ENCODE peak calls at places on chromosomes 5 and 9, in four cellular contexts. K is brain microvascular endothelial cell, J is adrenal gland, L is HepG2. P is an unnamed sample.
A peak's percentile ranks its signal among the peaks of the same experiment; 100 is the strongest.

GRCh38 chr5:163571755-163572154 is 66.3 kb downstream of the MAT2B start:
- DNase-seq in K (peak; percentile 20), J (no peak), L (no peak), P (no peak)

GRCh38 chr9:129027685-129028191 is 393 bp downstream of the SH3GLB2 start:
- DNase-seq in K (no peak), J (no peak), L (peak; percentile 24), P (peak; percentile 45)

GRCh38 chr5:76299592-76299991 is 103.5 kb upstream of the IQGAP2 start:
- DNase-seq in K (no peak), J (no peak), L (no peak), P (no peak)

GRCh38 chr5:112586596-112587062 is 151.1 kb upstream of the APC start:
- DNase-seq in K (no peak), J (no peak), L (peak; percentile 58), P (no peak)

GRCh38 chr9:76624381-76625048 is 139.7 kb upstream of the PCA3 start:
- DNase-seq in K (no peak), J (no peak), L (no peak), P (no peak)

GRCh38 chr5:147369742-147370374 is 135.0 kb downstream of the STK32A start:
- DNase-seq in K (no peak), J (no peak), L (no peak), P (no peak)

GRCh38 chr5:77563475-77563874 is 71.4 kb upstream of the WDR41 start:
- DNase-seq in K (no peak), J (no peak), L (no peak), P (no peak)

GRCh38 chr5:17216176-17216973 is 1.1 kb upstream of the BASP1 start:
- DNase-seq in K (peak; percentile 79), J (peak; percentile 77), L (peak; percentile 42), P (peak; percentile 83)

GRCh38 chr9:98226516-98226915 is 28.9 kb downstream of the TBC1D2 start:
- DNase-seq in K (no peak), J (no peak), L (peak; percentile 76), P (no peak)

GRCh38 chr9:73380411-73380810 is 228.7 kb downstream of the ANXA1 start:
- DNase-seq in K (no peak), J (no peak), L (no peak), P (no peak)

GRCh38 chr9:98807811-98808195 is 333 bp downstream of the GALNT12 start:
- DNase-seq in K (no peak), J (no peak), L (no peak), P (no peak)

GRCh38 chr9:28882528-28882927 is 1309.2 kb upstream of the C9orf72 start:
- DNase-seq in K (no peak), J (no peak), L (no peak), P (no peak)

GRCh38 chr5:132468665-132469379 is 21.8 kb downstream of the IRF1 start:
- DNase-seq in K (no peak), J (no peak), L (no peak), P (peak; percentile 4)

GRCh38 chr9:4792054-4792571 is 631 bp upstream of the RCL1 start:
- DNase-seq in K (no peak), J (peak; percentile 21), L (no peak), P (no peak)

GRCh38 chr5:176541338-176542134 is 4.3 kb upstream of the RNF44 start:
- DNase-seq in K (no peak), J (no peak), L (peak; percentile 65), P (no peak)

GRCh38 chr9:110058304-110058953 is 149.5 kb downstream of the C9orf152 start:
- DNase-seq in K (peak; percentile 39), J (peak; percentile 61), L (peak; percentile 53), P (peak; percentile 11)

GRCh38 chr5:173513521-173513991 is 102.9 kb downstream of the BOD1 start:
- DNase-seq in K (peak; percentile 60), J (no peak), L (no peak), P (no peak)

GRCh38 chr9:135341612-135342169 is 137.9 kb upstream of the PPP1R26 start:
- DNase-seq in K (no peak), J (no peak), L (no peak), P (peak; percentile 30)

GRCh38 chr5:63439537-63439936 is 522.7 kb downstream of the HTR1A start:
- DNase-seq in K (no peak), J (no peak), L (no peak), P (no peak)

GRCh38 chr5:103561670-103562069 is 919 bp downstream of the NUDT12 start:
- DNase-seq in K (no peak), J (no peak), L (no peak), P (no peak)

GRCh38 chr5:32136342-32136741 is 37.8 kb downstream of the GOLPH3 start:
- DNase-seq in K (no peak), J (no peak), L (peak; percentile 19), P (no peak)

GRCh38 chr9:16337322-16338029 is 533.0 kb downstream of the BNC2 start:
- DNase-seq in K (peak; percentile 90), J (peak; percentile 38), L (no peak), P (no peak)

GRCh38 chr5:173753307-173754168 is 134.6 kb upstream of the CPEB4 start:
- DNase-seq in K (no peak), J (peak; percentile 67), L (peak; percentile 82), P (no peak)

GRCh38 chr9:70257991-70258691 is 637 bp upstream of the SMC5 start:
- DNase-seq in K (peak; percentile 34), J (peak; percentile 26), L (peak; percentile 26), P (peak; percentile 33)

GRCh38 chr9:133547116-133547515 is 12.6 kb downstream of the ADAMTSL2 start:
- DNase-seq in K (no peak), J (no peak), L (no peak), P (no peak)

GRCh38 chr5:28766565-28767158 is 1728.3 kb upstream of the CDH9 start:
- DNase-seq in K (peak; percentile 36), J (peak; percentile 26), L (peak; percentile 18), P (no peak)

GRCh38 chr5:59893436-59894227 is at the start of gene PDE4D:
- DNase-seq in K (peak; percentile 49), J (peak; percentile 65), L (no peak), P (peak; percentile 57)

GRCh38 chr5:10364186-10364689 is 10.7 kb downstream of the MARCHF6 start:
- DNase-seq in K (no peak), J (no peak), L (peak; percentile 14), P (no peak)

GRCh38 chr9:94903961-94904421 is 177.5 kb downstream of the AOPEP start:
- DNase-seq in K (no peak), J (peak; percentile 9), L (no peak), P (no peak)

GRCh38 chr9:4022435-4023067 is 277.3 kb downstream of the GLIS3 start:
- DNase-seq in K (no peak), J (no peak), L (no peak), P (no peak)

GRCh38 chr5:146007270-146007669 is 70.9 kb downstream of the SH3RF2 start:
- DNase-seq in K (no peak), J (peak; percentile 36), L (peak; percentile 34), P (no peak)

GRCh38 chr5:93257616-93258015 is 323.4 kb downstream of the NR2F1-AS1 start:
- DNase-seq in K (peak; percentile 32), J (no peak), L (no peak), P (no peak)

GRCh38 chr9:106888992-106889631 is 26.1 kb downstream of the ZNF462 start:
- DNase-seq in K (no peak), J (no peak), L (no peak), P (no peak)

GRCh38 chr9:97237951-97238851 is 69.3 kb upstream of the CCDC180 start:
- DNase-seq in K (peak; percentile 42), J (peak; percentile 79), L (peak; percentile 52), P (peak; percentile 88)

GRCh38 chr5:92207156-92207555 is 824.0 kb upstream of the ARRDC3 start:
- DNase-seq in K (no peak), J (no peak), L (no peak), P (no peak)

DNA sequence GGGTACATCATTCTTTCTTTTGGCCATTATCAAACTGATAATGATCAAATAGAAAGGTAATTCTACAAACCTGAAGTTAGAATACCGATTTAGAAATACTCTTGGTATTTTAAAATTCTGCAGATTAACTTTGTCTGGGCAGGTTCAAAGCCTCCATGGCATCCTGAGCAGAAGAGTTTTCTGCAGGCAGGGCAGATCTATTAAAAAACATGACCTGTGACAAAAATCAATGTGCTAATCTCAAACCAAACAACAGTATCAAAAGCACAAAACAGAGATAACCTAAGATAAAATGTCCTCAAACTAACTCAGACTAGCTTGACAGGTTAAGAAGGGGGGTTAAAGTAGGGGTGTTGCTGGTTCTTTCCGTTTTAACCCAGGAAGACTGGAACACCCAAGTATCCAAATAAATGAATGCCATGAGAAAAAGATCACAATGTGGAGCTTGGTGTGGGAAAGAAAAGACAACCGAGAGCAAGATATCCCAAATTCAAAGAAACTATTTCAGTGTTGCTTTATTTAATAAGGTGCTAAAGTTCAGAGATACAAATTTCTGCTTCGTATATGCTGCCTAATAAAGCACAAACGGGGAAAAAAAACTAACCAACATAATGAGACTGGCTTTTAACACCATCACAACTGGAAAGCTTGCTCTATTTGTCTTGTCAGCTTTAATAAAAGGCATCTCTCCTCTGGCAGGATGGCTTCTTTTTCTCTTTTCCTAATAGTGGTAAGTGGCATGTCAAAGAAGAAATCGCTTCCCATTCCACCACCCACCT is 2.4 kb downstream of the EFNA5 start:
- DNase-seq in K (peak; percentile 11), J (no peak), L (no peak), P (no peak)
- H3K27me3 ChIP-seq in K (no peaks in the 10 kb centered on the region), J (peaks cover 17% of the 10 kb centered on the region), L (no peaks in the 10 kb centered on the region), P (peaks cover 25% of the 10 kb centered on the region)

DNA sequence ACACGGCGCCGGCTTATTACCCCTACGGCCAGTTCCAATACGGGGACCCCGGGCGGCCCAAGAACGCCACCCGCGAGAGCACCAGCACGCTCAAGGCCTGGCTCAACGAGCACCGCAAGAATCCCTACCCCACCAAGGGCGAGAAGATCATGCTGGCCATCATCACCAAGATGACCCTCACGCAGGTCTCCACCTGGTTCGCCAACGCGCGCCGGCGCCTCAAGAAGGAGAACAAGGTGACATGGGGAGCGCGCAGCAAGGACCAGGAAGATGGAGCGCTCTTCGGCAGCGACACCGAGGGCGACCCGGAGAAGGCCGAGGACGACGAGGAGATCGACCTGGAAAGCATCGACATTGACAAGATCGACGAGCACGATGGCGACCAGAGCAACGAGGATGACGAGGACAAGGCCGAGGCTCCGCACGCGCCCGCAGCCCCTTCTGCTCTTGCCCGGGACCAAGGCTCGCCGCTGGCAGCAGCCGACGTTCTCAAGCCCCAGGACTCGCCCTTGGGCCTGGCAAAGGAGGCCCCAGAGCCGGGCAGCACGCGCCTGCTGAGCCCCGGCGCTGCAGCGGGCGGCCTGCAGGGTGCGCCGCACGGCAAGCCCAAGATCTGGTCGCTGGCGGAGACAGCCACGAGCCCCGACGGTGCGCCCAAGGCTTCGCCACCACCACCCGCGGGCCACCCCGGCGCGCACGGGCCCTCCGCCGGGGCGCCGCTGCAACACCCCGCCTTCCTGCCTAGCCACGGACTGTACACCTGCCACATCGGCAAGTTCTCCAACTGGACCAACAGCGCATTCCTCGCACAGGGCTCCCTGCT is 3.9 kb downstream of the IRX1 start:
- DNase-seq in K (no peak), J (no peak), L (no peak), P (no peak)
- H3K4me3 ChIP-seq in K (no peak overlapping the region), J (no peak overlapping the region), L (no peak overlapping the region), P (no peak overlapping the region)

DNA sequence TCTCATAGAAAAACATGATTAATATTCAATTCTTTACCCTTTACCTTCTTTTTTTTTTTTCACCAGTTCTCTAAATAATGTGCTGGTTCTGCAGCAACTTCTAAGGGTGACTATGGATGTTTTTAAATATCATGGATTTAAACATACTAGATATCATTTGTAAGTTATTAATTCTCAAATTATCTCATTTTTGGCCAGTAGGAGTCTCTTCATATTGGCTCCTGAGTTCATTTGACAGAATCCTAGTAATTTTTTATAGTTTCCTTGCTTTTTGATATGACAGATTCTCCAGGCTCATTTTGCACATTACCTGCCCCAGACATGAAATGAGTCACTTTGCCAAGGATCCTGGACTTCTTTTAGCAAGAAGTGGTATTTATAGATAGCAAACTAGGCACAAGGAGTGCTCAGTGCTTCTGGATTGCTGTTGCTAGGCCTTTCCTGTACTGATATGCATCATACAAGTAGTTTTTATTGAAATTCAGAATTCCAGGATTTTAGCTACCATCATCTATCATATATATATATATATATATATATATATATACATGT is 201.3 kb upstream of the IL12B start:
- DNase-seq in K (no peak), J (no peak), L (no peak), P (no peak)
- TF ChIP-seq CTCF in K (peak; percentile 38), J (no peak), L (no peak), P (no peak)

GRCh38 chr5:11383506-11384095 is 520.6 kb downstream of the CTNND2 start:
- DNase-seq in K (no peak), J (no peak), L (no peak), P (no peak)
- H3K27me3 ChIP-seq in K (peaks cover 19% of the 10 kb centered on the region), J (peaks cover 8% of the 10 kb centered on the region), L (peaks cover 5% of the 10 kb centered on the region), P (no peaks in the 10 kb centered on the region)

P was measured in dorsolateral prefrontal cortex.